ENCODE peak calls at places on chromosome 13, in six cellular contexts. E is CD8-positive, alpha-beta T cell; P is suprapubic skin; Z is endodermal cell; O is colonic mucosa; A is AG09309. I is an unnamed sample.

GRCh38 chr13:37870895-37871550 is 1.5 kb upstream of the TRPC4 start:
- DNase-seq in O (no peak), P (no peak), E (no peak), Z (peak), A (no peak), I (peak)

GRCh38 chr13:76231522-76232167 is 595.5 kb downstream of the LMO7 start:
- DNase-seq in O (no peak), P (no peak), Z (peak), E (no peak), A (no peak), I (no peak)

GRCh38 chr13:111361873-111362648 is 41.6 kb downstream of the TEX29 start:
- DNase-seq in P (no peak), O (no peak), E (no peak), A (no peak), Z (no peak), I (no peak)

GRCh38 chr13:78602561-78603239 is 652 bp downstream of the POU4F1 start:
- DNase-seq in O (no peak), E (no peak), P (no peak), Z (peak), A (no peak), I (no peak)

GRCh38 chr13:83845121-83845520 is 37.2 kb downstream of the SLITRK1 start:
- DNase-seq in P (no peak), Z (no peak), A (no peak), E (no peak), O (no peak), I (peak)

GRCh38 chr13:72696590-72696989 is 30.8 kb downstream of the MZT1 start:
- DNase-seq in P (no peak), Z (no peak), E (no peak), O (no peak), A (no peak), I (peak)

GRCh38 chr13:23811366-23812027 is 77.7 kb downstream of the MIPEP start:
- DNase-seq in Z (no peak), P (no peak), E (no peak), A (no peak), O (no peak), I (no peak)

GRCh38 chr13:101308247-101309013 is 107.9 kb downstream of the NALCN start:
- DNase-seq in O (no peak), Z (no peak), E (no peak), A (no peak), P (no peak), I (no peak)

DNA sequence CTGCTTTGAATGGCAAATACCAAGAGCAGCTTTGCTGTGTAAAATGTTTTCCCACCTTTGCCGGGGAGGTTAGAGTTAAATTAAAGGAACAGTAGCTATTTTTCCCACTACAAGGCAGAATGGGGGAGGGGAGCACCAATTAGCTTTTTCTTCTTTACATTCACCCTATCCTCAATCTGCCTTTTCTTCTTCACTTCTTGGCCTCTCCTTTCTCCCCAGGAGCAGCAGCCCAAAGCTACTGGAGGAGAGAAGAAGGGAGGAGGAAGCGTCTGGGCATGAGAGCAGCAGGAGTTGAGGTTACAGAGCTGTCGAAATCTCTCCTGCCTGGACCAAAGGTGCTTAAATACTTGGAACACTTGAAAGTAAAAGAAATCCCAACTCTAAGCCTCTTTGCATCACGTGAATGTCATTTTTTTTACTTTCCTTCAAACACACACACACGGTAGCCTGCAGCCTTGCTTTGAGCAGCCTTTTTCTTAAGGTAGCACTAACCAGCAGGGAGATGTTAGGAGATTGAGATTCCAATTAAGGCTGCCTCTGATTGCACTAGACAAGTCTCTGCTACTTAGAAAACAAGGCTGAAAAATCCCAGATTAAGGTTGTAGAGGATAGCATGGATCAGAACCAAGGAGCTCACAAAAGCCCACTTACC is 38.9 kb upstream of the WASF3 start:
- DNase-seq in A (no peak), Z (peak), O (no peak), P (no peak), E (no peak), I (no peak)
- H3K4me3 ChIP-seq in A (no peak), Z (no peak), O (no peak), P (no peak), E (no peak), I (no peak)

DNA sequence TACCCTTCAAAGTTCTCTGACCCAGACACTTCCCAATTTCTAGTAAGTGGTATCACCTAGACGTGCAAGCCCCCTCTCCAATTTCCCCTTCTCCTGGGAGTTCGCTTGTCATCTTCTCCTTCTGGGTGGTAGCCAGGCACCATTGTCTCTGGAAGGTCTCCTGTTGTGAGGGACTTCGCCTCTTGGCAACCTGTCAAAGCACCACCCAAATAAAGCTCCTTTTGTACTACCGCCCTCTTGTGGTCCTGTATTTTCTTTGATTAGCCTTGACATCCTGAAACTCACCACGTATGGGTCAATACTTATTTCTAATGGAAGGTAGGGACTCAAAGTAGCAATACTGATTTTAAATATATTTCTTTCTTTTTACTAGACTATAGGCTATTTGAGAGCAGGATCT is 8.2 kb downstream of the GPC5 start:
- DNase-seq in E (no peak), Z (peak), O (no peak), A (no peak), P (no peak), I (no peak)
- TF ChIP-seq CTCF in E (no peak), Z (peak), O (no peak), A (peak), P (no peak), I (peak)

GRCh38 chr13:99304541-99304940 is 2.7 kb downstream of the GPR183 start:
- DNase-seq in P (no peak), O (no peak), E (no peak), Z (no peak), A (no peak), I (no peak)

GRCh38 chr13:99302637-99303505 is 4.3 kb downstream of the GPR183 start:
- DNase-seq in P (no peak), Z (no peak), O (no peak), A (no peak), E (no peak), I (no peak)

GRCh38 chr13:99305180-99305965 is 1.8 kb downstream of the GPR183 start:
- DNase-seq in E (no peak), O (no peak), P (no peak), Z (no peak), A (no peak), I (no peak)

GRCh38 chr13:99301913-99302636 is 5.1 kb downstream of the GPR183 start:
- DNase-seq in E (no peak), O (no peak), Z (no peak), P (no peak), A (no peak), I (no peak)

DNA sequence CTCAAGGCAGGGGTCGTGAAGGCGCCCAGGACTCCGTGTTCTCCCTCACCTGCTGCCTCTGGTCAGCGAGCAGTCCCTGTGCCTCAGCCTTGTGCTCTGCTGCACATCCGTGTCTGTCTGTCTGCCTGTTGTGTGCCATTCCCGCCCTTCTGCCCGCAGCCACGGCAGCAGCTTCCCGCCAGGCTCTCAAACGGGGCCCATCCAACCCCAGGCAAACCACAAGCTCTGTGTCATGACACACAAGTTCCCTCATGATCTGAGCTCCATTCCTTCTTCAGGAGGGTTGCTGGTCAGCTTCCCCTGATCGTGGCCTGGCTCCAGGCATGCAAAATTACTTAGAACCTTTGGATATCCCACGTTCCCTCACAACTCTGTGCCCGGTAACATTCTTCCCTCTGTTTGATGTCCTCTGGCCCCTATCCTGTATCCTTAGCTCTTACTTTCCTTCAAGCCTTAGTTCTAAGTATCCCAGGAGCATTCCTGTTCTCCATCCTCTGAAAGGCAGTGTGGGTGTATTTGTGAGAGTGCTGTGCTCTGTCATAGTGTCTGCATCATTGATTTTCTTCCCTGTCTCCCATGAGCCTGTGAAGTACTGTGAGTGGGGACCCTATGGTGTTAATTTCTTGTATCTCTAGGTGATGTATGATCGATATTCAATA is 3.2 kb downstream of the GPR183 start:
- DNase-seq in P (no peak), O (no peak), Z (no peak), A (no peak), E (no peak), I (no peak)
- H3K4me3 ChIP-seq in P (peak), O (peak), Z (no peak), A (no peak), E (no peak), I (no peak)

GRCh38 chr13:20990910-20991525 is 70.4 kb downstream of the LATS2 start:
- DNase-seq in P (no peak), O (no peak), E (no peak), A (no peak), Z (no peak), I (no peak)
- TF ChIP-seq CTCF in P (no peak), O (no peak), E (no peak), A (no peak), Z (peak), I (no peak)

I was measured in astrocyte of the cerebellum.